ENCODE peak calls at places on chromosome 21, in six cellular contexts. L is hepatocyte, E is neural progenitor cell, M is GM23248, N is HCT116, P is GM23338. B is an unnamed sample.
A peak's percentile ranks its signal among the peaks of the same experiment; 100 is the strongest.

GRCh38 chr21:17679002-17679600 is 66.4 kb upstream of the BTG3 start:
- DNase-seq in L (peak; percentile 70), E (peak; percentile 69), M (peak; percentile 79), N (peak; percentile 37), P (peak; percentile 76), B (peak; percentile 77)

GRCh38 chr21:17763286-17764037 is 55.7 kb downstream of the C21orf91 start:
- DNase-seq in L (no peak), E (no peak), M (no peak), N (no peak), P (no peak), B (no peak)

GRCh38 chr21:16488042-16488441 is 758.3 kb downstream of the USP25 start:
- DNase-seq in L (no peak), E (no peak), M (no peak), N (no peak), P (no peak), B (no peak)

GRCh38 chr21:31872452-31873274 is at the start of gene HUNK:
- DNase-seq in L (peak; percentile 76), E (peak; percentile 86), M (peak; percentile 75), N (no peak), P (peak; percentile 73), B (no peak)

GRCh38 chr21:16302851-16303282 is 573.1 kb downstream of the USP25 start:
- DNase-seq in L (peak; percentile 14), E (no peak), M (peak; percentile 72), N (no peak), P (no peak), B (no peak)

GRCh38 chr21:18499761-18500376 is 96.3 kb upstream of the TMPRSS15 start:
- DNase-seq in L (peak; percentile 77), E (peak; percentile 73), M (peak; percentile 42), N (peak; percentile 10), P (peak; percentile 78), B (peak; percentile 69)

GRCh38 chr21:38289697-38290096 is 32.9 kb downstream of the KCNJ15 start:
- DNase-seq in L (peak; percentile 27), E (no peak), M (peak; percentile 98), N (no peak), P (no peak), B (peak; percentile 91)

GRCh38 chr21:29237110-29238051 is 61.3 kb upstream of the BACH1 start:
- DNase-seq in L (no peak), E (peak; percentile 74), M (peak; percentile 19), N (no peak), P (no peak), B (no peak)

GRCh38 chr21:14736162-14736561 is 190.0 kb upstream of the SAMSN1 start:
- DNase-seq in L (no peak), E (no peak), M (no peak), N (no peak), P (no peak), B (no peak)

GRCh38 chr21:32256873-32257620 is 21.8 kb downstream of the MIS18A start:
- DNase-seq in L (peak; percentile 88), E (no peak), M (peak; percentile 95), N (no peak), P (no peak), B (peak; percentile 65)

GRCh38 chr21:31347435-31348032 is 3.5 kb upstream of the TIAM1 start:
- DNase-seq in L (peak; percentile 40), E (peak; percentile 23), M (peak; percentile 47), N (no peak), P (peak; percentile 35), B (peak; percentile 84)

GRCh38 chr21:30146558-30147282 is 19.9 kb downstream of the CLDN17 start:
- DNase-seq in L (no peak), E (no peak), M (no peak), N (no peak), P (no peak), B (peak; percentile 79)

GRCh38 chr21:46254208-46254975 is 25.8 kb upstream of the LSS start:
- DNase-seq in L (no peak), E (no peak), M (no peak), N (no peak), P (no peak), B (no peak)

GRCh38 chr21:26136686-26137085 is 33.9 kb downstream of the APP start:
- DNase-seq in L (no peak), E (no peak), M (no peak), N (no peak), P (no peak), B (no peak)

GRCh38 chr21:26077523-26077922 is 93.0 kb downstream of the APP start:
- DNase-seq in L (peak; percentile 21), E (no peak), M (no peak), N (no peak), P (no peak), B (no peak)

GRCh38 chr21:23853796-23854379 is 1753.4 kb downstream of the MRPL39 start:
- DNase-seq in L (peak; percentile 19), E (no peak), M (peak; percentile 1), N (no peak), P (peak; percentile 45), B (peak; percentile 63)

GRCh38 chr21:24444736-24445135 is 1162.5 kb downstream of the MRPL39 start:
- DNase-seq in L (no peak), E (no peak), M (no peak), N (no peak), P (no peak), B (no peak)

GRCh38 chr21:38086580-38086979 is 170.2 kb upstream of the KCNJ15 start:
- DNase-seq in L (no peak), E (no peak), M (no peak), N (no peak), P (no peak), B (no peak)

GRCh38 chr21:23152130-23152529 is 2153.9 kb downstream of the NCAM2 start:
- DNase-seq in L (no peak), E (no peak), M (no peak), N (no peak), P (no peak), B (no peak)

GRCh38 chr21:32257952-32258785 is 20.7 kb downstream of the MIS18A start:
- DNase-seq in L (peak; percentile 90), E (peak; percentile 88), M (peak; percentile 93), N (peak; percentile 62), P (peak; percentile 88), B (peak; percentile 89)

GRCh38 chr21:29465528-29465927 is 166.8 kb downstream of the BACH1 start:
- DNase-seq in L (no peak), E (no peak), M (no peak), N (no peak), P (no peak), B (no peak)

GRCh38 chr21:18155508-18156193 is 89.0 kb upstream of the CHODL start:
- DNase-seq in L (no peak), E (peak; percentile 42), M (no peak), N (no peak), P (peak; percentile 80), B (peak; percentile 9)

GRCh38 chr21:31316488-31317169 is 27.4 kb downstream of the TIAM1 start:
- DNase-seq in L (no peak), E (no peak), M (peak; percentile 46), N (peak; percentile 91), P (no peak), B (peak; percentile 91)

GRCh38 chr21:18840239-18840638 is 436.7 kb upstream of the TMPRSS15 start:
- DNase-seq in L (peak; percentile 10), E (peak; percentile 5), M (no peak), N (peak; percentile 0), P (peak; percentile 76), B (peak; percentile 75)

GRCh38 chr21:15423676-15424445 is 305.9 kb upstream of the USP25 start:
- DNase-seq in L (no peak), E (peak; percentile 74), M (no peak), N (no peak), P (peak; percentile 84), B (no peak)

GRCh38 chr21:29613021-29613420 is 314.3 kb downstream of the BACH1 start:
- DNase-seq in L (no peak), E (no peak), M (peak; percentile 10), N (no peak), P (no peak), B (no peak)

GRCh38 chr21:19913995-19914394 is 1084.2 kb upstream of the NCAM2 start:
- DNase-seq in L (no peak), E (no peak), M (no peak), N (no peak), P (no peak), B (no peak)

GRCh38 chr21:25934771-25935224 is 200.0 kb downstream of the GABPA start:
- DNase-seq in L (peak; percentile 27), E (no peak), M (peak; percentile 97), N (no peak), P (no peak), B (peak; percentile 98)

GRCh38 chr21:18705971-18706370 is 302.4 kb upstream of the TMPRSS15 start:
- DNase-seq in L (no peak), E (no peak), M (no peak), N (no peak), P (no peak), B (peak; percentile 13)

GRCh38 chr21:30372139-30372770 is at the start of gene KRTAP13-2:
- DNase-seq in L (no peak), E (no peak), M (no peak), N (no peak), P (no peak), B (peak; percentile 45)

GRCh38 chr21:18725653-18726052 is 322.1 kb upstream of the TMPRSS15 start:
- DNase-seq in L (no peak), E (peak; percentile 9), M (no peak), N (no peak), P (peak; percentile 56), B (peak; percentile 47)

DNA sequence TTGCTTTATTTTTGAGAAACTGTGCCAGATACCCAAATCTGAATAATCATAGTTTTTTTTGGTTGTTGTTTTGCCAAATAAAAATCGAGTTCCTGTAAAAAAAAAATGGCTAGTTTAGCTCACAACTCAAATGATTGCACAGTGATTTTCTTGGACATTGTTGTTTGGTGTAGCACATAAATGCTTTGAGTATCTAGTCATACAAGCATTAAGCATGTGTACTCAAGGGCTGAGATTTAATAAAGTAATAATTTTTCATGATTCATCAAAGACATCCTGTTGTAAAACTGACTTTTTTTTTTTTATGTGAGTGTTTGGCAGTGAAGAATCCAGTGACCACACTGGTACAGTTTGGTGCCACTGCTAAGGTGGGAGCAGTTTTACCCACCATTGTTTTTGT is 18.8 kb downstream of the ITSN1 start:
- DNase-seq in L (no peak), E (no peak), M (peak; percentile 47), N (no peak), P (no peak), B (peak; percentile 73)
- TF ChIP-seq EZH2phosphoT487 in L (no peak), E (no peak), M (no peak), N (no peak), P (no peak), B (no peak)

DNA sequence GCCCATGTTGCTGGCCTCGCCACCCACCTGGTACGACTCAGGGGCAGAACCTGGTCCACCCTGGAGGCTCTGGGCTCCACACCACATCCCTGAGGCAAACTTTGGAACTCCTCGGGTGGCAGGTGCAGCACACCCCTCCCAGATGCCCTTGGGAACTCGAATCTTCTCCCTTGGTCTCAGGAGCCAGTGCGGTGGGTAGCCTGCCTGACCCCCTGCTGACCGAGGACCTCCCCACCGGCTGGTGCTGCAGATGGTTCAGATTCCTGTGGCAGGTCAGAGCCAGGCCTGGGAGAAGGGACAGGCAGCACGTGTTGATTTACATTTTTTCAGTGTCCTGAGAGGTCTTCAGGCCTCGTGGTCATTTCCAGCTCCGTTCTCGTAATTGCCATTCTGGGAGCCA is 6.3 kb upstream of the CFAP410 start:
- DNase-seq in L (no peak), E (no peak), M (no peak), N (no peak), P (no peak), B (no peak)
- TF ChIP-seq EZH2phosphoT487 in L (no peak), E (no peak), M (no peak), N (no peak), P (no peak), B (no peak)

GRCh38 chr21:44874497-44875331 is 1.2 kb upstream of the PTTG1IP start:
- DNase-seq in L (peak; percentile 43), E (peak; percentile 49), M (peak; percentile 55), N (no peak), P (peak; percentile 63), B (peak; percentile 56)
- TF ChIP-seq EZH2phosphoT487 in L (no peak), E (peak; percentile 87), M (no peak), N (no peak), P (no peak), B (no peak)

GRCh38 chr21:37047079-37047478 is 25.8 kb downstream of the PIGP start:
- DNase-seq in L (peak; percentile 51), E (no peak), M (no peak), N (no peak), P (no peak), B (peak; percentile 83)
- TF ChIP-seq EZH2phosphoT487 in L (no peak), E (no peak), M (no peak), N (no peak), P (no peak), B (no peak)

B was measured in PC-3.